ENCODE peak calls at places on chromosome 1, in five cellular contexts. One of them, this sample, is unnamed.

GRCh38 chr1:50268049-50268448 is 155.2 kb downstream of the DMRTA2 start:
- DNase-seq in MCF 10A: peak; percentile 56
- DNase-seq in CD4-positive, alpha-beta T cell: no peak
- DNase-seq in fibroblast of mammary gland: no peak
- DNase-seq in SK-N-SH: no peak
- DNase-seq in this sample: no peak

GRCh38 chr1:111769517-111770146 is 13.9 kb downstream of the DDX20 start:
- DNase-seq in MCF 10A: peak; percentile 84
- DNase-seq in fibroblast of mammary gland: peak; percentile 82
- DNase-seq in SK-N-SH: peak; percentile 66
- DNase-seq in CD4-positive, alpha-beta T cell: peak; percentile 32
- DNase-seq in this sample: no peak

GRCh38 chr1:205519541-205520131 is 15.2 kb downstream of the CDK18 start:
- DNase-seq in MCF 10A: no peak
- DNase-seq in CD4-positive, alpha-beta T cell: no peak
- DNase-seq in SK-N-SH: no peak
- DNase-seq in fibroblast of mammary gland: no peak
- DNase-seq in this sample: no peak

GRCh38 chr1:172360511-172360910 is 60.0 kb upstream of the C1orf105 start:
- DNase-seq in fibroblast of mammary gland: no peak
- DNase-seq in SK-N-SH: no peak
- DNase-seq in CD4-positive, alpha-beta T cell: no peak
- DNase-seq in MCF 10A: peak; percentile 27
- DNase-seq in this sample: no peak

GRCh38 chr1:110019790-110020189 is 14.6 kb upstream of the STRIP1 start:
- DNase-seq in MCF 10A: no peak
- DNase-seq in CD4-positive, alpha-beta T cell: no peak
- DNase-seq in fibroblast of mammary gland: no peak
- DNase-seq in SK-N-SH: no peak
- DNase-seq in this sample: no peak

GRCh38 chr1:152110365-152110859 is 4.8 kb downstream of the TCHH start:
- DNase-seq in fibroblast of mammary gland: peak; percentile 46
- DNase-seq in MCF 10A: peak; percentile 84
- DNase-seq in SK-N-SH: no peak
- DNase-seq in CD4-positive, alpha-beta T cell: no peak
- DNase-seq in this sample: no peak

GRCh38 chr1:232904566-232904965 is 45.8 kb upstream of the NTPCR start:
- DNase-seq in fibroblast of mammary gland: peak; percentile 58
- DNase-seq in SK-N-SH: no peak
- DNase-seq in MCF 10A: peak; percentile 54
- DNase-seq in CD4-positive, alpha-beta T cell: no peak
- DNase-seq in this sample: no peak

GRCh38 chr1:5509664-5510452 is 482.4 kb downstream of the NPHP4 start:
- DNase-seq in fibroblast of mammary gland: peak; percentile 23
- DNase-seq in MCF 10A: peak; percentile 51
- DNase-seq in SK-N-SH: peak; percentile 90
- DNase-seq in CD4-positive, alpha-beta T cell: peak; percentile 60
- DNase-seq in this sample: no peak

GRCh38 chr1:192826791-192827477 is 18.1 kb downstream of the RGS2 start:
- DNase-seq in SK-N-SH: no peak
- DNase-seq in MCF 10A: peak; percentile 30
- DNase-seq in CD4-positive, alpha-beta T cell: no peak
- DNase-seq in fibroblast of mammary gland: no peak
- DNase-seq in this sample: no peak

GRCh38 chr1:205057808-205058575 is 15.0 kb downstream of the CNTN2 start:
- DNase-seq in CD4-positive, alpha-beta T cell: no peak
- DNase-seq in fibroblast of mammary gland: no peak
- DNase-seq in MCF 10A: no peak
- DNase-seq in SK-N-SH: no peak
- DNase-seq in this sample: no peak

GRCh38 chr1:36609241-36610027 is 126.7 kb upstream of the CSF3R start:
- DNase-seq in MCF 10A: peak; percentile 70
- DNase-seq in CD4-positive, alpha-beta T cell: no peak
- DNase-seq in fibroblast of mammary gland: peak; percentile 52
- DNase-seq in SK-N-SH: peak; percentile 81
- DNase-seq in this sample: no peak

GRCh38 chr1:58358311-58358710 is 188.2 kb downstream of the OMA1 start:
- DNase-seq in SK-N-SH: no peak
- DNase-seq in CD4-positive, alpha-beta T cell: no peak
- DNase-seq in fibroblast of mammary gland: peak; percentile 52
- DNase-seq in MCF 10A: peak; percentile 28
- DNase-seq in this sample: no peak

GRCh38 chr1:76190749-76191424 is 116.3 kb downstream of the ST6GALNAC3 start:
- DNase-seq in CD4-positive, alpha-beta T cell: no peak
- DNase-seq in fibroblast of mammary gland: no peak
- DNase-seq in MCF 10A: no peak
- DNase-seq in SK-N-SH: no peak
- DNase-seq in this sample: no peak

GRCh38 chr1:43067856-43068751 is 104.0 kb downstream of the EBNA1BP2 start:
- DNase-seq in SK-N-SH: peak; percentile 84
- DNase-seq in CD4-positive, alpha-beta T cell: peak; percentile 29
- DNase-seq in MCF 10A: no peak
- DNase-seq in fibroblast of mammary gland: no peak
- DNase-seq in this sample: no peak

GRCh38 chr1:56551691-56552090 is 27.7 kb downstream of the PLPP3 start:
- DNase-seq in fibroblast of mammary gland: no peak
- DNase-seq in SK-N-SH: no peak
- DNase-seq in MCF 10A: no peak
- DNase-seq in CD4-positive, alpha-beta T cell: no peak
- DNase-seq in this sample: no peak

GRCh38 chr1:225928186-225929175 is 4.4 kb upstream of the PYCR2 start:
- DNase-seq in SK-N-SH: no peak
- DNase-seq in fibroblast of mammary gland: no peak
- DNase-seq in CD4-positive, alpha-beta T cell: peak; percentile 23
- DNase-seq in MCF 10A: no peak
- DNase-seq in this sample: no peak

GRCh38 chr1:8120693-8121260 is 94.7 kb upstream of the ERRFI1 start:
- DNase-seq in fibroblast of mammary gland: peak; percentile 36
- DNase-seq in CD4-positive, alpha-beta T cell: no peak
- DNase-seq in SK-N-SH: no peak
- DNase-seq in MCF 10A: peak; percentile 72
- DNase-seq in this sample: no peak

GRCh38 chr1:62725255-62725654 is 37.1 kb upstream of the DOCK7 start:
- DNase-seq in MCF 10A: peak; percentile 4
- DNase-seq in SK-N-SH: no peak
- DNase-seq in fibroblast of mammary gland: peak; percentile 80
- DNase-seq in CD4-positive, alpha-beta T cell: no peak
- DNase-seq in this sample: no peak

GRCh38 chr1:206469411-206469932 is 804 bp upstream of the IKBKE start:
- DNase-seq in MCF 10A: peak; percentile 57
- DNase-seq in CD4-positive, alpha-beta T cell: no peak
- DNase-seq in SK-N-SH: no peak
- DNase-seq in fibroblast of mammary gland: no peak
- DNase-seq in this sample: no peak

GRCh38 chr1:25922064-25922632 is 15.9 kb upstream of the STMN1 start:
- DNase-seq in SK-N-SH: no peak
- DNase-seq in CD4-positive, alpha-beta T cell: no peak
- DNase-seq in MCF 10A: no peak
- DNase-seq in fibroblast of mammary gland: no peak
- DNase-seq in this sample: no peak

GRCh38 chr1:167463055-167463454 is 55.3 kb downstream of the CD247 start:
- DNase-seq in MCF 10A: no peak
- DNase-seq in fibroblast of mammary gland: no peak
- DNase-seq in SK-N-SH: no peak
- DNase-seq in CD4-positive, alpha-beta T cell: no peak
- DNase-seq in this sample: no peak

GRCh38 chr1:59100975-59101374 is 195.9 kb upstream of the FGGY start:
- DNase-seq in CD4-positive, alpha-beta T cell: no peak
- DNase-seq in fibroblast of mammary gland: no peak
- DNase-seq in SK-N-SH: no peak
- DNase-seq in MCF 10A: no peak
- DNase-seq in this sample: no peak

GRCh38 chr1:81800741-81801031 is at the start of gene ADGRL2:
- DNase-seq in fibroblast of mammary gland: no peak
- DNase-seq in MCF 10A: no peak
- DNase-seq in SK-N-SH: peak; percentile 88
- DNase-seq in CD4-positive, alpha-beta T cell: no peak
- DNase-seq in this sample: no peak

GRCh38 chr1:21299007-21299406 is 8.7 kb upstream of the ECE1 start:
- DNase-seq in fibroblast of mammary gland: no peak
- DNase-seq in SK-N-SH: no peak
- DNase-seq in MCF 10A: no peak
- DNase-seq in CD4-positive, alpha-beta T cell: no peak
- DNase-seq in this sample: no peak

GRCh38 chr1:63774617-63775417 is 1.0 kb downstream of the ROR1 start:
- DNase-seq in fibroblast of mammary gland: peak; percentile 35
- DNase-seq in CD4-positive, alpha-beta T cell: no peak
- DNase-seq in MCF 10A: peak; percentile 52
- DNase-seq in SK-N-SH: peak; percentile 76
- DNase-seq in this sample: no peak

GRCh38 chr1:26677306-26678115 is 18.3 kb upstream of the ARID1A start:
- DNase-seq in CD4-positive, alpha-beta T cell: peak; percentile 38
- DNase-seq in SK-N-SH: peak; percentile 39
- DNase-seq in MCF 10A: peak; percentile 97
- DNase-seq in fibroblast of mammary gland: peak; percentile 75
- DNase-seq in this sample: no peak

GRCh38 chr1:156359973-156360372 is 9.0 kb upstream of the RHBG start:
- DNase-seq in MCF 10A: peak; percentile 48
- DNase-seq in SK-N-SH: peak; percentile 69
- DNase-seq in CD4-positive, alpha-beta T cell: no peak
- DNase-seq in fibroblast of mammary gland: peak; percentile 74
- DNase-seq in this sample: no peak

GRCh38 chr1:97119775-97120174 is 398.2 kb downstream of the PTBP2 start:
- DNase-seq in fibroblast of mammary gland: no peak
- DNase-seq in MCF 10A: no peak
- DNase-seq in SK-N-SH: no peak
- DNase-seq in CD4-positive, alpha-beta T cell: no peak
- DNase-seq in this sample: no peak

GRCh38 chr1:226950875-226951274 is 10.8 kb downstream of the COQ8A start:
- DNase-seq in SK-N-SH: no peak
- DNase-seq in MCF 10A: no peak
- DNase-seq in CD4-positive, alpha-beta T cell: no peak
- DNase-seq in fibroblast of mammary gland: no peak
- DNase-seq in this sample: no peak

GRCh38 chr1:230307213-230307612 is 118.9 kb downstream of the PGBD5 start:
- DNase-seq in SK-N-SH: no peak
- DNase-seq in CD4-positive, alpha-beta T cell: no peak
- DNase-seq in MCF 10A: peak; percentile 83
- DNase-seq in fibroblast of mammary gland: no peak
- DNase-seq in this sample: no peak

DNA sequence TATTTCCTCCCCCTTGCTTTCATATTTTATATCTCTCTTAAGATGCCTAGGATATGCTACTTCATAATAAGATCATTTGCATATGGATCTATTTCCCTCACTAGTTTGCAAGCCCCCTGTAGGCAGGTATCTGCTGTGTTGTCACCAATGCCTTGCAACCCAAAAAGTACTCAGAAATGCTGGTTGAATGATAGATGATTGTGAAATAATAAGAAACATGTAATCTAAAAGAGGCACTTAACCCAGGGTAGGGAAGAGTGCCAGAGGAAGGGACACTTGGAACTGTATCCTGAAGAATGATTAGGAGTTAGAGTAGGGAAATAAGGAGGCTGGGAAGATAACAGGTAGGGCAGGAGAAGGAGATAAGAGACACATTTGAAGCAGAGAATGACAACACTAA is 12.3 kb downstream of the ATPAF1 start:
- DNase-seq in SK-N-SH: no peak
- DNase-seq in MCF 10A: no peak
- DNase-seq in CD4-positive, alpha-beta T cell: no peak
- DNase-seq in fibroblast of mammary gland: no peak
- DNase-seq in this sample: no peak
- TF ChIP-seq CTCF in SK-N-SH: no peak
- TF ChIP-seq CTCF in MCF 10A: no peak
- TF ChIP-seq CTCF in CD4-positive, alpha-beta T cell: no peak
- TF ChIP-seq CTCF in fibroblast of mammary gland: no peak
- TF ChIP-seq CTCF in this sample: no peak

DNA sequence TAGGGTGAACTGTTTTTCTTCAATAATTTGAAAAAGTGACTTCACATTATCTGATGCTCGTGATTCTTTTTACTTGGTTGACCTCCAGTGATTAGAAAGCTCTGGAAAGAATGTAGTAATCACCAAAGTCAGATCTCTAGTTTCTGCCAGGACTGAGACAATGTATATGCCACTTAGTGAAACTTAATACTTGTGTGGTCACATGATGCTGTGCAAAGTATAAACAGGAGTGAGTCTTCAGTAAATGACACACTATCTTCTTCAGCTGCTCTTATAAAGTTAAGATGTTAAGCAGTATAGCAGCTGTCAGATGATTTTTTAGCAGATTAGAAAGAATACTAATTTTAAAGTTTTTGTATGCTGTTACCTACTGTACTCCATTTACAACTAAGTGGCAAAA is 17.2 kb downstream of the VCAM1 start:
- DNase-seq in SK-N-SH: no peak
- DNase-seq in MCF 10A: peak; percentile 53
- DNase-seq in fibroblast of mammary gland: peak; percentile 74
- DNase-seq in CD4-positive, alpha-beta T cell: no peak
- DNase-seq in this sample: no peak
- TF ChIP-seq CTCF in SK-N-SH: no peak
- TF ChIP-seq CTCF in MCF 10A: no peak
- TF ChIP-seq CTCF in fibroblast of mammary gland: no peak
- TF ChIP-seq CTCF in CD4-positive, alpha-beta T cell: no peak
- TF ChIP-seq CTCF in this sample: no peak

DNA sequence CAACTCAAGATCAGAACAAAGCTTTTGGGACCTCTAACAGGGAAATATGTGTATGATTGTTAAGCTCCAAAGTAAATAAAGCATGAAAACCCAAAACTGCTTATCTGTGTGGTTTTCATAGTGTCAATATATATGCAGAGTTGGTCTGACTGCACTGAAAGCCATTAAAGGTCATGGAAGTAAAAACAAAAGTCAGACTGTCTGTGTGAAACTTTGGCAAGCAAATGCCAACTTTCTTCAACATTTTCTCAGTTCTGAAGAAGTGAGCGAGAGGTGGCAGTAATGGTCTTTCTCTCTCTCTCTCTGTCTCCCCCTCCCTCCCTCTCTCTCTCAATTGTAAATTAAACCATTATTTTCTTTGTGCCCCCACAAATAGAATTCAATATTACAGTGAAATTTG is 100.1 kb upstream of the S1PR1 start:
- DNase-seq in SK-N-SH: no peak
- DNase-seq in fibroblast of mammary gland: peak; percentile 11
- DNase-seq in CD4-positive, alpha-beta T cell: no peak
- DNase-seq in MCF 10A: no peak
- DNase-seq in this sample: no peak
- TF ChIP-seq CTCF in SK-N-SH: no peak
- TF ChIP-seq CTCF in fibroblast of mammary gland: no peak
- TF ChIP-seq CTCF in CD4-positive, alpha-beta T cell: peak; percentile 52
- TF ChIP-seq CTCF in MCF 10A: no peak
- TF ChIP-seq CTCF in this sample: no peak

DNA sequence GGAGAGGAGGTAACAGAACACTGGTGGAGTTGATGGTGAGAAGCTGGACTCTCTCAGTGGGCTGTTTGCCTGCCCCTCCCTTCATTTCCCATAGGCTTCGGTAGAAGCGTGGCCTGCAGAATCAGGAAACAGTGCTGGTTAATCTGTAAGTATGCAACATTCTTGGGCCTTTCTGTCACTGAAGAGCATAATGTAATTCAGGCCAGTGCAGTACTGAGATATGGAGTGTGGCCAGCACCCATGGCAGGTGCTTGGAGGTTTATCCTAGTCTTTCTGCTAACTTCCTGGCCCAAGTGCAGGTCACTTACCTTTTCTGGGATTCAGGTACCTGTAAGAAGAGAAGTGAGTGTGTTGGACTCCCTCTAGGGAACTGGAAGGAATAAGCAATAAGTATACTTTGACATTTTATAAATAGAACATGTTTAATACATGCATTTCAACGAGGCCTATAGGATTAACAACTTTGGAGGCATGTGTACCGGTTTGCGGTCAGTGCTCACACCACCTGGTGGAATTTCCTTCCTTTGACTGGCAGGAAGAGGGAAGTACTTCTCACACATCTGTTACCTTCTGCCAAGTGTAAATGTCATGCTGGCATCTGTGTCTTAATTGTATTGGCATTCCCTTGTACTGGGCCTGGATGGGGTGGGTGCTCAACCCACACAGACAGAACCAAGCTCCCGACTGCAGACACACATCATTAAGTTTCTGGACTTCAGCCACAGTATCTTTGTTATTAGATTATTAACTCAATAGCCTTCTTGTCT is 105.5 kb downstream of the KIF26B start:
- DNase-seq in MCF 10A: no peak
- DNase-seq in fibroblast of mammary gland: no peak
- DNase-seq in SK-N-SH: peak; percentile 58
- DNase-seq in CD4-positive, alpha-beta T cell: no peak
- DNase-seq in this sample: no peak
- TF ChIP-seq CTCF in MCF 10A: no peak
- TF ChIP-seq CTCF in fibroblast of mammary gland: no peak
- TF ChIP-seq CTCF in SK-N-SH: no peak
- TF ChIP-seq CTCF in CD4-positive, alpha-beta T cell: no peak
- TF ChIP-seq CTCF in this sample: no peak

This sample was measured in omental fat pad.